ENCODE peak calls at places on chromosomes 11 and 22, in eight cellular contexts. X is fibroblast of lung, C is fibroblast of mammary gland, I is mucosa of descending colon, A is foreskin fibroblast, U is astrocyte of the spinal cord, T is upper lobe of right lung, E is brain microvascular endothelial cell. L is an unnamed sample.

GRCh38 chr11:102518296-102519094 is 12.1 kb downstream of the MMP7 start:
- DNase-seq in X (peak; percentile 36), C (no peak), I (no peak), A (no peak), U (no peak), T (no peak), E (no peak), L (no peak)

GRCh38 chr11:4826425-4826824 is 5.3 kb downstream of the OR51F2 start:
- DNase-seq in X (peak; percentile 12), C (peak; percentile 12), I (no peak), A (no peak), U (peak; percentile 18), T (no peak), E (peak; percentile 28), L (no peak)

GRCh38 chr11:76885390-76886097 is 24.8 kb downstream of the ACER3 start:
- DNase-seq in X (peak; percentile 79), C (peak; percentile 60), I (no peak), A (peak; percentile 20), U (peak; percentile 67), T (peak; percentile 66), E (peak; percentile 76), L (no peak)

GRCh38 chr22:41366323-41367014 is 15.3 kb upstream of the TEF start:
- DNase-seq in X (no peak), C (no peak), I (no peak), A (no peak), U (no peak), T (no peak), E (no peak), L (no peak)

GRCh38 chr11:117744471-117745280 is 52.3 kb downstream of the DSCAML1 start:
- DNase-seq in X (no peak), C (no peak), I (no peak), A (no peak), U (no peak), T (no peak), E (no peak), L (no peak)

GRCh38 chr11:132718711-132719641 is 813.3 kb downstream of the OPCML start:
- DNase-seq in X (peak; percentile 78), C (no peak), I (peak; percentile 27), A (peak; percentile 2), U (peak; percentile 37), T (no peak), E (peak; percentile 36), L (no peak)

GRCh38 chr11:131217313-131218297 is 152.8 kb upstream of the NTM start:
- DNase-seq in X (no peak), C (peak; percentile 2), I (no peak), A (no peak), U (no peak), T (no peak), E (no peak), L (no peak)

GRCh38 chr11:99311870-99312269 is 291.1 kb downstream of the CNTN5 start:
- DNase-seq in X (no peak), C (no peak), I (no peak), A (no peak), U (no peak), T (no peak), E (no peak), L (no peak)

GRCh38 chr11:109849946-109850345 is 243.2 kb upstream of the ZC3H12C start:
- DNase-seq in X (no peak), C (no peak), I (no peak), A (no peak), U (no peak), T (no peak), E (no peak), L (no peak)

GRCh38 chr22:31248965-31249940 is 37.2 kb downstream of the LIMK2 start:
- DNase-seq in X (peak; percentile 62), C (no peak), I (no peak), A (no peak), U (no peak), T (no peak), E (no peak), L (no peak)

GRCh38 chr22:33898121-33898520 is 22.2 kb downstream of the LARGE1 start:
- DNase-seq in X (no peak), C (no peak), I (no peak), A (no peak), U (no peak), T (no peak), E (no peak), L (no peak)

GRCh38 chr11:75077316-75077715 is 19.4 kb downstream of the OR2AT4 start:
- DNase-seq in X (no peak), C (peak; percentile 55), I (no peak), A (no peak), U (peak; percentile 19), T (no peak), E (peak; percentile 60), L (no peak)

GRCh38 chr22:31279821-31280496 is 12.3 kb downstream of the PIK3IP1 start:
- DNase-seq in X (no peak), C (no peak), I (no peak), A (no peak), U (no peak), T (no peak), E (no peak), L (no peak)

GRCh38 chr11:128774593-128774992 is 80.7 kb downstream of the FLI1 start:
- DNase-seq in X (no peak), C (no peak), I (no peak), A (no peak), U (no peak), T (no peak), E (no peak), L (no peak)

GRCh38 chr22:30701872-30702271 is 7.2 kb downstream of the OSBP2 start:
- DNase-seq in X (peak; percentile 66), C (peak; percentile 35), I (no peak), A (peak; percentile 33), U (peak; percentile 26), T (no peak), E (peak; percentile 12), L (no peak)

GRCh38 chr11:76661835-76662434 is 8.6 kb downstream of the LRRC32 start:
- DNase-seq in X (peak; percentile 26), C (no peak), I (no peak), A (no peak), U (peak; percentile 42), T (no peak), E (peak; percentile 32), L (peak; percentile 6)

GRCh38 chr11:59135648-59136461 is 6.8 kb upstream of the FAM111A start:
- DNase-seq in X (peak; percentile 63), C (peak; percentile 69), I (peak; percentile 92), A (peak; percentile 61), U (peak; percentile 76), T (peak; percentile 90), E (peak; percentile 71), L (peak; percentile 41)

DNA sequence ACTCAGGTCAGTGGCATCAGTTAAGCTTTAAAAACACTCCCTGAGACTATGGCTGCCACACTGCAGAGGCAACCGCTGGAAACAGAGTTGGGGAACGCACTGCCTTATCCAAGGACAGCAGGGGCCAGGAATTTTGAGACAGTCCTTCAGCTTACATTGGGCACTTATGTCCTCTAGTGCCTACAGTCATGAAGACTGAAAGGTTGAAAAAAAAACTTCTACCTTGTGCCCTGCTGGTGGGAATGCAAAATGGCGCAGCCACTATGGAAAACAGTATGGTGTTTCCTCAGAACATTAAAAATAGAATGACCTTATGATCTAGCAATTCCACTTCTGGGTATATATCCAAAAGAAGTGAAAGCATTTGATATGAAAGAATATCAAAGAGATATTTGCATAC is 19.6 kb downstream of the DKK3 start:
- DNase-seq in X (no peak), C (no peak), I (no peak), A (no peak), U (no peak), T (peak; percentile 21), E (no peak), L (no peak)
- TF ChIP-seq CTCF in X (no peak), C (peak; percentile 28), I (no peak), A (peak; percentile 16), U (peak; percentile 22), T (peak; percentile 9), E (peak; percentile 46), L (no peak)

GRCh38 chr11:114059278-114059983 is at the start of gene ZBTB16:
- DNase-seq in X (no peak), C (peak; percentile 80), I (peak; percentile 74), A (peak; percentile 79), U (peak; percentile 80), T (peak; percentile 95), E (no peak), L (no peak)

GRCh38 chr11:114058871-114059277 is 637 bp upstream of the ZBTB16 start:
- DNase-seq in X (no peak), C (peak; percentile 25), I (no peak), A (peak; percentile 17), U (no peak), T (peak; percentile 71), E (no peak), L (no peak)

GRCh38 chr11:114060402-114061052 is 1.0 kb downstream of the ZBTB16 start:
- DNase-seq in X (peak; percentile 21), C (no peak), I (peak; percentile 54), A (peak; percentile 25), U (peak; percentile 33), T (peak; percentile 76), E (no peak), L (no peak)

GRCh38 chr11:114061053-114062049 is 1.8 kb downstream of the ZBTB16 start:
- DNase-seq in X (no peak), C (peak; percentile 55), I (no peak), A (peak; percentile 33), U (peak; percentile 40), T (peak; percentile 76), E (no peak), L (no peak)

DNA sequence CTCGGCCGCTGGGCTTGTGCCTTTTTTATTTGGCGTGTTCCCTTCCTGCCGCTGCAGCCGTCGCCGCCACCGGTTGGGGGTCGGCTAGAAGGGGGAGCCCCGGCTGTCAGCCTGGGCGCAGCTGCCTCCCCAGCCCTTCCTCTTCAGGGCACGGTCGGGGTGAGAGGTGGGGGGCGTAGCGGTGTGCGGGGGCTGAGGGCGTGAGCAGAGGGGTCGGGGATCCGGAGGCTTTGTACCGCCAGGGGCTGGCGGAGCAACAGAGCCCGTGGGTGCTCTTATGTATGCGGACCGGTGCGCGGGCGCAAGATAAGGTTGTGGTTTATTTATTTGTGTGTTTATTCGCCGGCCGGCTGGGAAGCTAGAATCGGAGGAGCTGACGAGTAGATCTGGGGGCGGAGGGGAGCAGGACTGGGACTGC is 482 bp downstream of the ZBTB16 start:
- DNase-seq in X (no peak), C (peak; percentile 50), I (peak; percentile 56), A (peak; percentile 52), U (peak; percentile 54), T (no peak), E (no peak), L (no peak)
- TF ChIP-seq CTCF in X (no peak), C (no peak), I (no peak), A (no peak), U (no peak), T (no peak), E (peak; percentile 23), L (no peak)

DNA sequence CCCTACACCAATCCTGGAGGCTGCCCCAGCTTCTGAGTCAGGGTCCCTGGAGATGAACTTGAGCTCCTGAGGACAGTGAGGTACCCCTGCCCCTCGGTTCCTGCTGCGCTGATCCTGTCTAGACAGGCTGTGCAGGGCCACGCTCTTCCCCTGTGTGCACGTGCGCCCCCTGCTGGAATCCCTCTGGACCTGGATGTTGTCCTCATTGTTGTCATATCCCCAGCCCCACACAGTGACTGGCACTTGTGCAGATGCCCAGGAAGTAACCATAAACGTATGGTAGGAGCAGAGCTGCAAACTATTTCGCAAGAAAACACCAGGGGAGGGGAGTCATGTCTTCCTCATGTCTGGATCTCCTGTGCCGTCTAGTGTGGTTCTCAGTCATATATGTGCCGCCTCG is 114.7 kb downstream of the CRYBB2 start:
- DNase-seq in X (no peak), C (peak; percentile 8), I (peak; percentile 91), A (no peak), U (no peak), T (no peak), E (peak; percentile 43), L (no peak)
- TF ChIP-seq CTCF in X (peak; percentile 23), C (peak; percentile 16), I (peak; percentile 60), A (peak; percentile 25), U (peak; percentile 46), T (peak; percentile 39), E (peak; percentile 55), L (peak; percentile 47)

GRCh38 chr11:67401495-67402191 is at the start of gene PPP1CA:
- DNase-seq in X (peak; percentile 79), C (peak; percentile 79), I (peak; percentile 92), A (peak; percentile 81), U (peak; percentile 87), T (peak; percentile 96), E (peak; percentile 69), L (peak; percentile 98)
- TF ChIP-seq CTCF in X (no peak), C (no peak), I (peak; percentile 88), A (no peak), U (peak; percentile 15), T (peak; percentile 23), E (peak; percentile 23), L (no peak)

L was measured in D721Med.